ENCODE peak calls at places on chromosomes 13 and 19, in six cellular contexts. X is cardiac muscle cell, U is bronchial epithelial cell, I is fibroblast of lung, N is immature natural killer cell, W is RKO. C is an unnamed sample.
A peak's percentile ranks its signal among the peaks of the same experiment; 100 is the strongest.

GRCh38 chr19:13843104-13843921 is 33.6 kb upstream of the NANOS3 start:
- DNase-seq in X (peak; percentile 42), U (peak; percentile 92), I (peak; percentile 64), N (no peak), W (no peak), C (no peak)

GRCh38 chr19:1997353-1998233 is 17.9 kb downstream of the BTBD2 start:
- DNase-seq in X (no peak), U (peak; percentile 69), I (no peak), N (no peak), W (peak; percentile 30), C (no peak)

GRCh38 chr13:111116830-111117229 is 1.7 kb downstream of the ARHGEF7 start:
- DNase-seq in X (no peak), U (no peak), I (no peak), N (no peak), W (no peak), C (no peak)

GRCh38 chr13:102286326-102286725 is 115.5 kb downstream of the FGF14 start:
- DNase-seq in X (no peak), U (peak; percentile 100), I (peak; percentile 93), N (no peak), W (peak; percentile 41), C (peak; percentile 64)

GRCh38 chr13:43307921-43308433 is 284.6 kb downstream of the DNAJC15 start:
- DNase-seq in X (peak; percentile 80), U (peak; percentile 86), I (peak; percentile 77), N (no peak), W (no peak), C (peak; percentile 79)

GRCh38 chr19:12783226-12783848 is 7.9 kb upstream of the JUNB start:
- DNase-seq in X (no peak), U (no peak), I (no peak), N (no peak), W (no peak), C (no peak)

GRCh38 chr13:74550039-74550438 is 415.8 kb upstream of the KLF12 start:
- DNase-seq in X (no peak), U (peak; percentile 13), I (peak; percentile 40), N (peak; percentile 20), W (no peak), C (peak; percentile 21)

GRCh38 chr19:53541971-53542370 is 4.0 kb downstream of the ZNF331 start:
- DNase-seq in X (no peak), U (peak; percentile 62), I (no peak), N (no peak), W (no peak), C (no peak)

GRCh38 chr13:49821216-49821820 is 28.8 kb upstream of the KPNA3 start:
- DNase-seq in X (no peak), U (peak; percentile 7), I (no peak), N (no peak), W (peak; percentile 12), C (peak; percentile 54)

GRCh38 chr19:2273356-2274184 is 8.4 kb downstream of the PEAK3 start:
- DNase-seq in X (peak; percentile 86), U (peak; percentile 20), I (peak; percentile 64), N (peak; percentile 80), W (peak; percentile 93), C (peak; percentile 82)

GRCh38 chr13:99258210-99258860 is at the start of gene GPR18:
- DNase-seq in X (no peak), U (no peak), I (no peak), N (peak; percentile 57), W (no peak), C (no peak)

GRCh38 chr19:33804021-33804799 is 7.5 kb downstream of the KCTD15 start:
- DNase-seq in X (no peak), U (peak; percentile 86), I (peak; percentile 85), N (no peak), W (no peak), C (no peak)

GRCh38 chr19:17037184-17037583 is 10.6 kb upstream of the CPAMD8 start:
- DNase-seq in X (no peak), U (no peak), I (no peak), N (no peak), W (no peak), C (no peak)

GRCh38 chr13:106734185-106734584 is 166.2 kb upstream of the ARGLU1 start:
- DNase-seq in X (no peak), U (no peak), I (no peak), N (no peak), W (no peak), C (no peak)

GRCh38 chr13:102999498-102999897 is 66.7 kb downstream of the SLC10A2 start:
- DNase-seq in X (no peak), U (no peak), I (no peak), N (no peak), W (no peak), C (no peak)

GRCh38 chr13:36986462-36987240 is 12.5 kb downstream of the ALG5 start:
- DNase-seq in X (no peak), U (peak; percentile 91), I (no peak), N (no peak), W (peak; percentile 12), C (peak; percentile 45)

GRCh38 chr19:49441210-49441959 is at the start of gene SLC17A7:
- DNase-seq in X (peak; percentile 68), U (no peak), I (no peak), N (no peak), W (no peak), C (no peak)

GRCh38 chr19:47264629-47265028 is 8.3 kb downstream of the CCDC9 start:
- DNase-seq in X (no peak), U (no peak), I (no peak), N (no peak), W (no peak), C (no peak)

GRCh38 chr19:39397360-39398296 is 6.5 kb downstream of the MED29 start:
- DNase-seq in X (peak; percentile 86), U (peak; percentile 71), I (peak; percentile 63), N (peak; percentile 90), W (peak; percentile 85), C (peak; percentile 78)

GRCh38 chr13:59103004-59103768 is 1060.5 kb downstream of the DIAPH3 start:
- DNase-seq in X (no peak), U (no peak), I (peak; percentile 86), N (no peak), W (no peak), C (peak; percentile 9)

GRCh38 chr19:6362351-6362801 is 1.0 kb downstream of the CLPP start:
- DNase-seq in X (no peak), U (no peak), I (no peak), N (no peak), W (peak; percentile 59), C (peak; percentile 10)

GRCh38 chr13:27425151-27425917 is 915 bp downstream of the GTF3A start:
- DNase-seq in X (no peak), U (no peak), I (peak; percentile 29), N (peak; percentile 11), W (peak; percentile 60), C (no peak)

GRCh38 chr19:42247631-42248199 is 5.3 kb upstream of the GSK3A start:
- DNase-seq in X (no peak), U (no peak), I (no peak), N (no peak), W (no peak), C (no peak)

GRCh38 chr13:45133396-45134118 is 13.2 kb downstream of the GTF2F2 start:
- DNase-seq in X (no peak), U (no peak), I (peak; percentile 32), N (no peak), W (no peak), C (no peak)

GRCh38 chr19:14446336-14447036 is 13.4 kb downstream of the PKN1 start:
- DNase-seq in X (no peak), U (no peak), I (no peak), N (no peak), W (no peak), C (no peak)

GRCh38 chr13:81171065-81171647 is 830.2 kb upstream of the SPRY2 start:
- DNase-seq in X (peak; percentile 21), U (peak; percentile 35), I (peak; percentile 3), N (no peak), W (peak; percentile 50), C (peak; percentile 10)

GRCh38 chr13:51291341-51291740 is 48.1 kb upstream of the SERPINE3 start:
- DNase-seq in X (no peak), U (peak; percentile 51), I (peak; percentile 70), N (no peak), W (no peak), C (no peak)

GRCh38 chr13:45861352-45861751 is 9.8 kb upstream of the SIAH3 start:
- DNase-seq in X (no peak), U (peak; percentile 50), I (peak; percentile 27), N (no peak), W (no peak), C (no peak)

GRCh38 chr13:85093808-85094207 is 705.4 kb downstream of the SLITRK6 start:
- DNase-seq in X (no peak), U (peak; percentile 28), I (peak; percentile 22), N (no peak), W (no peak), C (no peak)

GRCh38 chr13:40206241-40207109 is 460.0 kb downstream of the FOXO1 start:
- DNase-seq in X (no peak), U (peak; percentile 100), I (peak; percentile 81), N (no peak), W (no peak), C (peak; percentile 26)

GRCh38 chr19:4088975-4089374 is 22.3 kb upstream of the ZBTB7A start:
- DNase-seq in X (no peak), U (no peak), I (no peak), N (peak; percentile 87), W (no peak), C (no peak)

GRCh38 chr13:103178986-103179695 is 112.9 kb upstream of the SLC10A2 start:
- DNase-seq in X (no peak), U (no peak), I (no peak), N (no peak), W (no peak), C (no peak)

GRCh38 chr13:18232298-18232993 is 949.2 kb downstream of the TUBA3C start:
- DNase-seq in X (no peak), U (no peak), I (no peak), N (no peak), W (no peak), C (no peak)

GRCh38 chr19:2602391-2603181 is 99.9 kb downstream of the GNG7 start:
- DNase-seq in X (peak; percentile 69), U (peak; percentile 52), I (peak; percentile 97), N (no peak), W (no peak), C (no peak)